ENCODE peak calls at places on chromosomes 11 and 22, in nine cellular contexts. F, X, L, K, H, J, D, M and T are unnamed samples.
A peak's percentile ranks its signal among the peaks of the same experiment; 100 is the strongest.

GRCh38 chr11:45852712-45853101 is 5.4 kb downstream of the CRY2 start:
- DNase-seq in J (no peak), L (peak; percentile 59), D (no peak), X (no peak), M (no peak), H (no peak), K (no peak), F (peak; percentile 52), T (no peak)

GRCh38 chr22:44186121-44186510 is 5.4 kb downstream of the PARVG start:
- DNase-seq in H (no peak), D (no peak), L (no peak), X (no peak), F (no peak), J (no peak), M (no peak), K (no peak), T (no peak)

GRCh38 chr11:12757416-12757815 is 83.2 kb downstream of the TEAD1 start:
- DNase-seq in X (no peak), L (no peak), M (no peak), K (no peak), J (no peak), H (peak; percentile 41), D (no peak), F (no peak), T (no peak)

GRCh38 chr11:109364851-109365250 is 57.1 kb upstream of the C11orf87 start:
- DNase-seq in K (no peak), X (no peak), M (no peak), L (no peak), F (no peak), D (no peak), J (no peak), H (no peak), T (no peak)

GRCh38 chr11:3942956-3943497 is 87.6 kb downstream of the STIM1 start:
- DNase-seq in F (no peak), K (no peak), J (no peak), L (no peak), H (peak; percentile 68), X (peak; percentile 18), M (no peak), D (no peak), T (no peak)

GRCh38 chr11:79538775-79539174 is 97.9 kb upstream of the TENM4 start:
- DNase-seq in D (no peak), K (no peak), X (peak; percentile 64), L (no peak), H (no peak), M (no peak), J (no peak), F (no peak), T (no peak)

GRCh38 chr11:46252373-46252914 is 25.0 kb upstream of the CREB3L1 start:
- DNase-seq in M (no peak), K (no peak), D (peak; percentile 59), F (no peak), H (peak; percentile 74), L (no peak), X (no peak), J (no peak), T (no peak)

GRCh38 chr11:122105009-122105828 is 10.8 kb downstream of the BLID start:
- DNase-seq in F (no peak), M (no peak), X (no peak), K (no peak), D (no peak), H (no peak), J (no peak), L (no peak), T (no peak)

GRCh38 chr11:83456075-83456474 is 169.9 kb upstream of the CCDC90B start:
- DNase-seq in D (no peak), F (no peak), M (no peak), X (no peak), K (no peak), H (no peak), L (no peak), J (no peak), T (no peak)

GRCh38 chr11:72570893-72571741 is 103.1 kb downstream of the PDE2A start:
- DNase-seq in X (no peak), M (no peak), K (no peak), H (no peak), D (no peak), J (no peak), F (no peak), L (no peak), T (peak; percentile 66)

GRCh38 chr11:116861539-116861938 is 24.1 kb upstream of the APOA1 start:
- DNase-seq in K (no peak), J (no peak), F (no peak), L (no peak), D (no peak), X (peak; percentile 79), M (no peak), H (peak; percentile 57), T (no peak)

GRCh38 chr11:116860303-116860702 is 22.9 kb upstream of the APOA1 start:
- DNase-seq in H (no peak), D (no peak), M (no peak), J (no peak), L (no peak), X (no peak), F (no peak), K (no peak), T (no peak)

GRCh38 chr11:116862951-116863350 is 25.5 kb upstream of the APOA1 start:
- DNase-seq in M (no peak), D (no peak), L (no peak), H (no peak), F (no peak), J (no peak), K (no peak), X (no peak), T (no peak)

GRCh38 chr11:116864531-116864930 is 27.1 kb upstream of the APOA1 start:
- DNase-seq in J (no peak), H (no peak), K (no peak), X (no peak), F (no peak), L (no peak), M (no peak), D (no peak), T (no peak)

GRCh38 chr11:116862101-116862637 is 24.7 kb upstream of the APOA1 start:
- DNase-seq in M (no peak), J (no peak), D (no peak), H (no peak), L (no peak), F (no peak), K (no peak), X (no peak), T (no peak)
- H3K27ac ChIP-seq in M (no peak overlapping the region), J (no peak overlapping the region), D (no peak overlapping the region), H (no peak overlapping the region), L (no peak overlapping the region), F (no peak overlapping the region), K (no peak overlapping the region), X (no peak overlapping the region), T (no peak overlapping the region)

GRCh38 chr11:112525844-112526590 is 265.4 kb upstream of the PLET1 start:
- DNase-seq in J (no peak), M (no peak), D (no peak), K (no peak), L (no peak), H (no peak), F (no peak), X (no peak), T (no peak)
- H3K4me3 ChIP-seq in J (no peak overlapping the region), M (no peak overlapping the region), D (no peak overlapping the region), K (no peak overlapping the region), L (no peak overlapping the region), H (no peak overlapping the region), F (no peak overlapping the region), X (no peak overlapping the region), T (no peak overlapping the region)

DNA sequence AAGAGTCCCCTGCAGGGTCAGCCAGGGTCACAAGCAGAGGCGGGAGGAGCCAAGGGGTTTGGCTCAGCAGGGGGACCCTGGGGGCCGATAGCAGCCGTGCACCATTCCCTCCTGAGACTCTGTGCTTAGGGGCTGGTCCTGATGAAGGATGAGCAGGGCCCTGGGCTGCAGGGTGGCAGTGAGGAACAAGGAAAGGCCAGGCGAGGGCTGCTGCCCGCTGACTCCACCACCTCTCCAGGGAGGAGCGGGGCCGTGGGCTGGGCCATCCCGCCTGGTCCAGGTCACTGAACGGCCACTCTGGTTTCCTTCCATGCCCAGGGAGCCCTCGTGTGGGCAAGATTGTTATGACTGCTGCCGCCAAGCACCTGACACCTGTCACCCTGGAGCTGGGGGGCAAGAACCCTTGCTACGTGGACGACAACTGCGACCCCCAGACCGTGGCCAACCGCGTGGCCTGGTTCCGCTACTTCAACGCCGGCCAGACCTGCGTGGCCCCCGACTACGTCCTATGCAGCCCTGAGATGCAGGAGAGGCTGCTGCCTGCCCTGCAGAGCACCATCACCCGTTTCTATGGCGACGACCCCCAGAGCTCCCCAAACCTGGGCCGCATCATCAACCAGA is 9.2 kb upstream of the NDUFS8 start:
- DNase-seq in H (no peak), X (no peak), M (no peak), F (no peak), L (no peak), D (peak; percentile 62), J (no peak), K (peak; percentile 75), T (no peak)
- TF ChIP-seq CTCF in H (peak; percentile 33), X (peak; percentile 29), M (no peak), F (no peak), L (peak; percentile 42), D (peak; percentile 48), J (peak; percentile 9), K (no peak), T (no peak)

DNA sequence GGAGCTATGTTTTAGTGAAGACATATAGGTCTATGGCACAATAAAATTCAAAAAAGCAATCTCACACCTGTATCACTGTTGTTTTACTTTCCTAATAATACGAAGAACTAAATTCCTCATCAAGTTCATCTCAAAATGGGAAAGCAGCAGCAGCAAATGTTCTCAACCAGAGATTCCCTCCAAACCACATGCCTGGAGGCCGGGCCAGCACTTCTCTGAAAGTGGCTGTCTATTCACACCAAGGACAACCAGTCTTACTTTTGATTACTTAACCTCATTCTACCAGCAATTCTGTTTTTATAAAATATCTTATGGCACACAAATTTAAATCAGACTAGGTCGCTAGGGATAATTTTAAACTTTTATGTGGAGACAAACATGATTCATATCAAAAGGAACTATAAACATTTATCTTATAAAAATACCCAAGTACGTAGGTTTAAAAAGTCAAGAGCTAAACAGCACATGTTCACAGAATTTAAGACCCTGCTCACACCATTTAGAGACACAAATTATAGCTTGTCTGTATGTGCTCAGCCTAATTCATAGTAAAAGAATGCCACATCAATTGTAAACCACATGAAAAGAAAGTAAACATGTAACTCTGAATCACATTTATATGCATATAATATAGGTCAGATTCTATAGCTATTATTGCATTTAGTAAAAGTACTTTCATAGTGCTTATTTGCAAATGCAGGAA is 46.1 kb downstream of the RRAS2 start:
- DNase-seq in D (no peak), F (no peak), M (no peak), X (no peak), K (no peak), L (no peak), H (no peak), J (no peak), T (no peak)
- H3K27ac ChIP-seq in D (no peak overlapping the region), F (peak overlapping the region; percentile 42), M (no peak overlapping the region), X (no peak overlapping the region), K (peak overlapping the region; percentile 51), L (no peak overlapping the region), H (no peak overlapping the region), J (no peak overlapping the region), T (no peak overlapping the region)